ENCODE peak calls at places on chromosomes 13 and 19, in nine cellular contexts. N, W, Z, X, M, D, S, B and V are unnamed samples.
A peak's percentile ranks its signal among the peaks of the same experiment; 100 is the strongest.

GRCh38 chr19:16677060-16677459 is 16.1 kb downstream of the TMEM38A start:
- DNase-seq in N (no peak), W (no peak), Z (no peak), X (no peak), M (no peak), D (no peak), S (no peak), B (no peak), V (no peak)

GRCh38 chr19:10115392-10116084 is 4.0 kb downstream of the P2RY11 start:
- DNase-seq in N (no peak), W (no peak), Z (no peak), X (no peak), M (peak; percentile 51), D (no peak), S (no peak), B (no peak), V (no peak)

GRCh38 chr19:46537136-46538097 is 41.8 kb upstream of the PNMA8B start:
- DNase-seq in N (no peak), W (no peak), Z (peak; percentile 72), X (peak; percentile 34), M (peak; percentile 70), D (peak; percentile 67), S (peak; percentile 36), B (peak; percentile 17), V (no peak)

GRCh38 chr13:25064396-25064795 is 31.5 kb upstream of the PABPC3 start:
- DNase-seq in N (no peak), W (no peak), Z (no peak), X (no peak), M (no peak), D (no peak), S (no peak), B (no peak), V (no peak)

GRCh38 chr13:94776300-94776699 is 64.0 kb upstream of the SOX21 start:
- DNase-seq in N (no peak), W (no peak), Z (no peak), X (no peak), M (no peak), D (no peak), S (no peak), B (no peak), V (no peak)

GRCh38 chr19:50003810-50004419 is 21.3 kb downstream of the VRK3 start:
- DNase-seq in N (peak; percentile 83), W (peak; percentile 90), Z (peak; percentile 95), X (peak; percentile 93), M (no peak), D (no peak), S (peak; percentile 96), B (peak; percentile 92), V (peak; percentile 91)

GRCh38 chr19:53809518-53810186 is 14.5 kb downstream of the NLRP12 start:
- DNase-seq in N (no peak), W (no peak), Z (no peak), X (no peak), M (no peak), D (no peak), S (no peak), B (no peak), V (no peak)

GRCh38 chr19:50485284-50485955 is 8.8 kb upstream of the GARIN5A start:
- DNase-seq in N (no peak), W (no peak), Z (no peak), X (no peak), M (peak; percentile 36), D (no peak), S (no peak), B (no peak), V (no peak)

GRCh38 chr13:90374183-90374582 is 973.3 kb upstream of the MIR17HG start:
- DNase-seq in N (no peak), W (no peak), Z (no peak), X (no peak), M (no peak), D (no peak), S (no peak), B (no peak), V (no peak)

GRCh38 chr19:45528744-45529453 is 21.6 kb downstream of the VASP start:
- DNase-seq in N (no peak), W (no peak), Z (peak; percentile 63), X (no peak), M (peak; percentile 79), D (peak; percentile 84), S (no peak), B (no peak), V (no peak)

GRCh38 chr19:2425622-2426581 is 1.5 kb downstream of the TIMM13 start:
- DNase-seq in N (no peak), W (no peak), Z (no peak), X (no peak), M (peak; percentile 48), D (no peak), S (no peak), B (no peak), V (no peak)

GRCh38 chr19:8506402-8506957 is 4.0 kb upstream of the PRAM1 start:
- DNase-seq in N (no peak), W (no peak), Z (no peak), X (no peak), M (no peak), D (no peak), S (no peak), B (no peak), V (no peak)

GRCh38 chr19:13055213-13056051 is 47.2 kb downstream of the LYL1 start:
- DNase-seq in N (no peak), W (peak; percentile 89), Z (peak; percentile 98), X (peak; percentile 91), M (no peak), D (no peak), S (peak; percentile 77), B (peak; percentile 51), V (peak; percentile 75)

GRCh38 chr13:22154041-22154440 is 483.2 kb downstream of the FGF9 start:
- DNase-seq in N (no peak), W (no peak), Z (no peak), X (no peak), M (no peak), D (no peak), S (no peak), B (no peak), V (no peak)
- TF ChIP-seq CTCF in N (no peak), W (no peak), Z (no peak), X (no peak), M (no peak), D (no peak), S (no peak), B (no peak), V (no peak)

GRCh38 chr13:36133950-36134349 is 2.8 kb upstream of the DCLK1 start:
- DNase-seq in N (no peak), W (no peak), Z (no peak), X (no peak), M (no peak), D (no peak), S (no peak), B (no peak), V (no peak)
- TF ChIP-seq CTCF in N (no peak), W (no peak), Z (no peak), X (no peak), M (no peak), D (no peak), S (no peak), B (peak; percentile 12), V (no peak)

DNA sequence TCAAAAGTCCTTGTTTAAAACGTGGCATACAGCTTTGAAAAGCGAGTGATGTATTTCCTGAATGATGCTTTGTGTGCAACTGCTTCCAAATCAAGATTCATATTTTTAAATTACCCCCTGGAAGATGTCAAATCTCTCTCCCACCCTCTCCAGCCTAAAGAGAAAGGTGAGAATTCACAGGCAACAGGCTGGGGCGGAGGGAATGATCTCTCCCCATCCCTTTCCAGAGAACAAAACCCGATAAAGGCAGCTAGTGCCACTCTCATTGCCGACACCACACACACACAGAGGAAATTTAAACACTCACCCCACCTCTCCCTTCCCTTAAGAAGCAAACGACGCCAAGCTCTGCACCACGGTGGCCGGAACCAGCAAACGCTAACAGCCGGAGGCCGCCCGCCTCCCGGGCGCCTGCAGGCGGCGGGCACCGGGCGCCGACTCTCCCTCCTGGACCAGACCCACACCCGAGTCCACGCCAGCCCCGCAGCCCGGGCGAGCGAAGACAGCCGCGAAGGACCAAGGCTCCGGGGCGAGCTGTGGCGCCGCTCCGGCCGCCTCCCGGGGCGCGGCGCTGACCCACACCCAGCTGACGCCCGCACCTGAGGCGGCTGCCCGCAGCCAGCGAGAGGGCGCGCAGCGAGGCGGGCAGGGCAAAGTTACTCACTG is 485 bp downstream of the LNX2 start:
- DNase-seq in N (no peak), W (no peak), Z (peak; percentile 74), X (peak; percentile 27), M (no peak), D (peak; percentile 43), S (peak; percentile 39), B (no peak), V (no peak)
- TF ChIP-seq CTCF in N (peak; percentile 7), W (peak; percentile 29), Z (peak; percentile 26), X (peak; percentile 30), M (no peak), D (peak; percentile 16), S (peak; percentile 54), B (peak; percentile 32), V (no peak)

DNA sequence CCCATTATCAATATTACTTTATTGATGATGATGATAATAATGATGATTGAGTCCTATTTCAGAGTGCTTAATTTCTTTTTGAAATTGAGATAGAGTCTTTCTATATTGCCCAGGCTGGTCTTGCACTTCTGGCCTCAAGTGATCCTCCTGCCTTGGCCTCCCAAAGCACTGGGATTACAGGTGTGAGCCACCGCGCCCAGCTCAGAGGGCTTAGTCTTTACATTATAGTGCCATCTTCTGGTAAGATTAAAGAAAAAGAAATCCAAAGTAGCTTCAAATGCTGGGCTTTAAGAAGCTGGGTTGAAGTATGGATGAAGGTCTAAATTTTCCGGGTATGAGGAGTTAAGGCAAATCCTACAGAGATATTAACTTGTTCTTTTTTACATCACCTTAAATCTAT is 3.4 kb upstream of the ZNF333 start:
- DNase-seq in N (no peak), W (no peak), Z (peak; percentile 37), X (peak; percentile 16), M (no peak), D (no peak), S (peak; percentile 4), B (peak; percentile 5), V (no peak)
- TF ChIP-seq CTCF in N (peak; percentile 23), W (peak; percentile 30), Z (peak; percentile 10), X (peak; percentile 23), M (peak; percentile 44), D (no peak), S (peak; percentile 74), B (peak; percentile 45), V (no peak)

DNA sequence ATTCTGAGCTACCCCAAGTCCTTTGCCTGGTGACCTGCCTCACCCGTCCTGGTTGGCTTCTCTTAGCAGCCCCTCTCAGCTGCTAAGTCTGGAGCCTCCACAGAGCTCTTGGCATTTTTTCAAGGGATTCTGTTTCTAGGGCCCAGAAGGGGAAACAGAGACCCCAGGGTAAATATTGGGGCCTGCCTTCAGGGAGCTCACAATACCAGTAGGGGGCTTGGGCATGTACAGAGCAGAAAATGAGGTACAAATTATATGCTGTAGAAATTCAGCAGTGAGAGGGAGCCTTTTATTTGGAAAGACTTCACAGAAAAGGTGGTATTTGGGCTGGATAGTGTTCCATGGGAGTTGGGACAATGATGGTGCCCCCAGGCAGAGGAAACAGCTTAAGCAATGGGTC is 3.7 kb downstream of the SAMD4B start:
- DNase-seq in N (no peak), W (no peak), Z (no peak), X (no peak), M (no peak), D (no peak), S (no peak), B (no peak), V (no peak)
- TF ChIP-seq CTCF in N (peak; percentile 9), W (peak; percentile 2), Z (no peak), X (peak; percentile 27), M (no peak), D (no peak), S (peak; percentile 62), B (no peak), V (peak; percentile 7)